ENCODE peak calls at places on chromosomes 7 and 10, in six cellular contexts. One of them, this sample, is unnamed.

GRCh38 chr7:128194533-128195282 is 46.4 kb upstream of the LEP start:
- DNase-seq in adrenal gland: no peak
- DNase-seq in GM12891: no peak
- DNase-seq in transverse colon: no peak
- DNase-seq in body of pancreas: no peak
- DNase-seq in A549: no peak
- DNase-seq in this sample: no peak

GRCh38 chr10:101089520-101090299 is 27.9 kb downstream of the KAZALD1 start:
- DNase-seq in adrenal gland: no peak
- DNase-seq in GM12891: no peak
- DNase-seq in transverse colon: no peak
- DNase-seq in body of pancreas: no peak
- DNase-seq in A549: peak; percentile 39
- DNase-seq in this sample: no peak

GRCh38 chr10:27482984-27483956 is 20.8 kb upstream of the RAB18 start:
- DNase-seq in adrenal gland: no peak
- DNase-seq in GM12891: no peak
- DNase-seq in transverse colon: no peak
- DNase-seq in body of pancreas: no peak
- DNase-seq in A549: peak; percentile 5
- DNase-seq in this sample: no peak

GRCh38 chr7:142313528-142313927 is 55.7 kb upstream of the PRSS58 start:
- DNase-seq in adrenal gland: no peak
- DNase-seq in GM12891: no peak
- DNase-seq in transverse colon: no peak
- DNase-seq in body of pancreas: no peak
- DNase-seq in A549: no peak
- DNase-seq in this sample: no peak

GRCh38 chr7:148753224-148753623 is 54.5 kb downstream of the CUL1 start:
- DNase-seq in adrenal gland: no peak
- DNase-seq in GM12891: no peak
- DNase-seq in transverse colon: no peak
- DNase-seq in body of pancreas: no peak
- DNase-seq in A549: no peak
- DNase-seq in this sample: no peak

GRCh38 chr7:29457565-29457971 is 106.1 kb upstream of the PRR15 start:
- DNase-seq in adrenal gland: no peak
- DNase-seq in GM12891: no peak
- DNase-seq in transverse colon: no peak
- DNase-seq in body of pancreas: no peak
- DNase-seq in A549: no peak
- DNase-seq in this sample: no peak

GRCh38 chr7:21426286-21426957 is 1.5 kb upstream of the SP4 start:
- DNase-seq in adrenal gland: no peak
- DNase-seq in GM12891: no peak
- DNase-seq in transverse colon: no peak
- DNase-seq in body of pancreas: no peak
- DNase-seq in A549: no peak
- DNase-seq in this sample: no peak

GRCh38 chr10:14775656-14776055 is 959 bp upstream of the FAM107B start:
- DNase-seq in adrenal gland: no peak
- DNase-seq in GM12891: no peak
- DNase-seq in transverse colon: no peak
- DNase-seq in body of pancreas: no peak
- DNase-seq in A549: no peak
- DNase-seq in this sample: no peak

GRCh38 chr10:124093076-124093773 is at the start of gene CHST15:
- DNase-seq in adrenal gland: peak; percentile 64
- DNase-seq in GM12891: peak; percentile 25
- DNase-seq in transverse colon: peak; percentile 46
- DNase-seq in body of pancreas: peak; percentile 64
- DNase-seq in A549: peak; percentile 75
- DNase-seq in this sample: peak; percentile 69

GRCh38 chr7:100577507-100577906 is 3.8 kb upstream of the SAP25 start:
- DNase-seq in adrenal gland: no peak
- DNase-seq in GM12891: no peak
- DNase-seq in transverse colon: no peak
- DNase-seq in body of pancreas: no peak
- DNase-seq in A549: no peak
- DNase-seq in this sample: no peak

GRCh38 chr10:122249303-122249850 is 21.7 kb upstream of the BTBD16 start:
- DNase-seq in adrenal gland: no peak
- DNase-seq in GM12891: no peak
- DNase-seq in transverse colon: no peak
- DNase-seq in body of pancreas: no peak
- DNase-seq in A549: no peak
- DNase-seq in this sample: no peak

GRCh38 chr7:105707381-105707780 is 126.1 kb upstream of the EFCAB10 start:
- DNase-seq in adrenal gland: no peak
- DNase-seq in GM12891: no peak
- DNase-seq in transverse colon: no peak
- DNase-seq in body of pancreas: no peak
- DNase-seq in A549: no peak
- DNase-seq in this sample: no peak

GRCh38 chr7:21108182-21108581 is 319.7 kb upstream of the SP4 start:
- DNase-seq in adrenal gland: no peak
- DNase-seq in GM12891: no peak
- DNase-seq in transverse colon: peak; percentile 85
- DNase-seq in body of pancreas: peak; percentile 62
- DNase-seq in A549: no peak
- DNase-seq in this sample: no peak

GRCh38 chr7:142391191-142391992 is 133.5 kb upstream of the PRSS58 start:
- DNase-seq in adrenal gland: no peak
- DNase-seq in GM12891: no peak
- DNase-seq in transverse colon: no peak
- DNase-seq in body of pancreas: no peak
- DNase-seq in A549: no peak
- DNase-seq in this sample: no peak

GRCh38 chr7:111752022-111752582 is 189.8 kb upstream of the IMMP2L start:
- DNase-seq in adrenal gland: peak; percentile 66
- DNase-seq in GM12891: peak; percentile 32
- DNase-seq in transverse colon: peak; percentile 57
- DNase-seq in body of pancreas: peak; percentile 37
- DNase-seq in A549: peak; percentile 52
- DNase-seq in this sample: peak; percentile 58

GRCh38 chr10:109327266-109327665 is 596.0 kb downstream of the XPNPEP1 start:
- DNase-seq in adrenal gland: no peak
- DNase-seq in GM12891: no peak
- DNase-seq in transverse colon: no peak
- DNase-seq in body of pancreas: no peak
- DNase-seq in A549: no peak
- DNase-seq in this sample: no peak

GRCh38 chr7:75711634-75712494 is 26.9 kb downstream of the HIP1 start:
- DNase-seq in adrenal gland: no peak
- DNase-seq in GM12891: no peak
- DNase-seq in transverse colon: no peak
- DNase-seq in body of pancreas: no peak
- DNase-seq in A549: no peak
- DNase-seq in this sample: no peak

GRCh38 chr10:31678573-31679122 is 250.0 kb downstream of the ARHGAP12 start:
- DNase-seq in adrenal gland: no peak
- DNase-seq in GM12891: no peak
- DNase-seq in transverse colon: no peak
- DNase-seq in body of pancreas: no peak
- DNase-seq in A549: no peak
- DNase-seq in this sample: no peak

GRCh38 chr7:105748701-105749100 is 127.7 kb downstream of the ATXN7L1 start:
- DNase-seq in adrenal gland: no peak
- DNase-seq in GM12891: no peak
- DNase-seq in transverse colon: no peak
- DNase-seq in body of pancreas: no peak
- DNase-seq in A549: no peak
- DNase-seq in this sample: no peak

GRCh38 chr7:121697731-121698396 is 175.1 kb upstream of the PTPRZ1 start:
- DNase-seq in adrenal gland: no peak
- DNase-seq in GM12891: no peak
- DNase-seq in transverse colon: no peak
- DNase-seq in body of pancreas: no peak
- DNase-seq in A549: no peak
- DNase-seq in this sample: no peak

GRCh38 chr7:126529833-126530232 is 722.9 kb downstream of the GRM8 start:
- DNase-seq in adrenal gland: no peak
- DNase-seq in GM12891: no peak
- DNase-seq in transverse colon: no peak
- DNase-seq in body of pancreas: no peak
- DNase-seq in A549: no peak
- DNase-seq in this sample: no peak

DNA sequence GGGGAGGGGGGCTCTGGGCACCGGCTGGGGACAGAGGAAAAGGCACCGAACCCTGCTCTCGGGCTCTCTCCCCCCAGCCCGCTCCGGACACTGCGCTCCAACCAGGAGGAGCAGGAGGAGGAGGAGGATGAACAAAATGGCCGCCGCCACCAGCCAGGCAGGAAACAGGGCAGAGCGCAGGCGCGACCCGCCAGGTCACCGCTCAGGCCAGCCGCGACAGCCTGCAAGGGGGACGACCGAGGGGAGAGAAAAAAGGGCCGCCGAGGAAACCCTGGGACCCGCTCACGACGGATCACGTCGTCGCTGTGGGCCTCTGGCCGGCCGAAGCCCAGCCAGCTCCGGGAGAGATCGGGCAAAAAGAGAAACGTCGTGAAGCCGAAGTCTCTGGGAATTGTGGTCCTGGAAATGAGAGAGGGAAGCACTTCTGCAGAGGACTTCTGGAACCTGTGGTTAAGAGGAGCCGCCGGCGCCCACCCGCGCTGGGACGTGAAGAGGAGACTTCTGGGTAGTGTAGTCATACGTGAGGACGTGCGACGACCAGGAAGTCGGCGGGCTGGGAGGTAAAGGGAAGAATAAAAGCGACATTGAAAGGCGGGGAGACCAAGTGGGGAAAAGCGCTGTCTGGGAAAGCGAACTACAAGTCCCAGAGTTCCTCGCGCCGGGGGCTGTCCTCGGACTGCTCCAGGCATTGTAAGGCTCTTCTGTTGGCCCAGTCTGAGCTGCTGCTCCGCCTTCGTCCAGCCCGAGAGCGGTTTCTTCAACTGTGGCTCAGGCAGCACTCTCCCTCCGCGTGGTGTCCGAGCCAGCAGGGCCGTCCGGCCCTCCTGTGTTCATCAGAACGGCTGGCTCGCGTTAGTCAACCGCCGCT is at the start of gene TIAL1:
- DNase-seq in adrenal gland: peak; percentile 99
- DNase-seq in GM12891: peak; percentile 70
- DNase-seq in transverse colon: peak; percentile 98
- DNase-seq in body of pancreas: peak; percentile 97
- DNase-seq in A549: peak; percentile 100
- DNase-seq in this sample: peak; percentile 99
- TF ChIP-seq POLR2A in adrenal gland: peak; percentile 94
- TF ChIP-seq POLR2A in GM12891: peak; percentile 82
- TF ChIP-seq POLR2A in transverse colon: peak; percentile 91
- TF ChIP-seq POLR2A in body of pancreas: peak; percentile 91
- TF ChIP-seq POLR2A in A549: peak; percentile 74
- TF ChIP-seq POLR2A in this sample: peak; percentile 95

GRCh38 chr7:44565097-44565794 is 8.5 kb downstream of the DDX56 start:
- DNase-seq in adrenal gland: peak; percentile 81
- DNase-seq in GM12891: peak; percentile 70
- DNase-seq in transverse colon: peak; percentile 75
- DNase-seq in body of pancreas: peak; percentile 71
- DNase-seq in A549: peak; percentile 63
- DNase-seq in this sample: peak; percentile 82
- TF ChIP-seq POLR2A in adrenal gland: no peak
- TF ChIP-seq POLR2A in GM12891: no peak
- TF ChIP-seq POLR2A in transverse colon: no peak
- TF ChIP-seq POLR2A in body of pancreas: no peak
- TF ChIP-seq POLR2A in A549: no peak
- TF ChIP-seq POLR2A in this sample: no peak

GRCh38 chr10:11173062-11173461 is 155.4 kb downstream of the CELF2 start:
- DNase-seq in adrenal gland: no peak
- DNase-seq in GM12891: no peak
- DNase-seq in transverse colon: no peak
- DNase-seq in body of pancreas: no peak
- DNase-seq in A549: no peak
- DNase-seq in this sample: no peak

GRCh38 chr10:11167233-11167979 is 149.7 kb downstream of the CELF2 start:
- DNase-seq in adrenal gland: no peak
- DNase-seq in GM12891: no peak
- DNase-seq in transverse colon: no peak
- DNase-seq in body of pancreas: no peak
- DNase-seq in A549: no peak
- DNase-seq in this sample: no peak

GRCh38 chr10:11171452-11171851 is 153.8 kb downstream of the CELF2 start:
- DNase-seq in adrenal gland: no peak
- DNase-seq in GM12891: no peak
- DNase-seq in transverse colon: no peak
- DNase-seq in body of pancreas: no peak
- DNase-seq in A549: no peak
- DNase-seq in this sample: no peak

GRCh38 chr10:11168423-11169100 is 150.9 kb downstream of the CELF2 start:
- DNase-seq in adrenal gland: no peak
- DNase-seq in GM12891: no peak
- DNase-seq in transverse colon: no peak
- DNase-seq in body of pancreas: no peak
- DNase-seq in A549: no peak
- DNase-seq in this sample: no peak

DNA sequence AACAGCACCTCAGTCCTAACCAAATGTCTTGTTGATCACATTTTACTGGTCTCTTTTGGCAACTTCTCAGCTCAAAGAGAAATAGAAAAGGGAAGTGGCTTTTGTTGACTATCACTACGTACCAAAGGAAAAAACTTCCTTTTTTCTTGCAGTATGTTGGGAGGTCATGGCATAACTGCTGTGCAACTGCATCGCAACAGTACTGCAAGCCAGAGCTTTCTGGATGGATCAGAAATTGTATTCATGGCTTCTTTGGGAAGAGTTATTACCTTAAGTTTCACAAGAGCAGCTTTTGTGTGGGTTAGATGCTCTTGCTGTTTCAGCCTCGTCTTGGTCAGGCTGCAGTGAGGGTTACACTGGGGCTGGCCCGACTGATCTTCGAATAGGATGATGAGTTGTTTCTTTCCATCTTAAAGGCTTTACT is 153.3 kb downstream of the CELF2 start:
- DNase-seq in adrenal gland: no peak
- DNase-seq in GM12891: no peak
- DNase-seq in transverse colon: no peak
- DNase-seq in body of pancreas: no peak
- DNase-seq in A549: no peak
- DNase-seq in this sample: no peak
- TF ChIP-seq POLR2A in adrenal gland: peak; percentile 21
- TF ChIP-seq POLR2A in GM12891: peak; percentile 2
- TF ChIP-seq POLR2A in transverse colon: peak; percentile 64
- TF ChIP-seq POLR2A in body of pancreas: peak; percentile 11
- TF ChIP-seq POLR2A in A549: no peak
- TF ChIP-seq POLR2A in this sample: peak; percentile 70

DNA sequence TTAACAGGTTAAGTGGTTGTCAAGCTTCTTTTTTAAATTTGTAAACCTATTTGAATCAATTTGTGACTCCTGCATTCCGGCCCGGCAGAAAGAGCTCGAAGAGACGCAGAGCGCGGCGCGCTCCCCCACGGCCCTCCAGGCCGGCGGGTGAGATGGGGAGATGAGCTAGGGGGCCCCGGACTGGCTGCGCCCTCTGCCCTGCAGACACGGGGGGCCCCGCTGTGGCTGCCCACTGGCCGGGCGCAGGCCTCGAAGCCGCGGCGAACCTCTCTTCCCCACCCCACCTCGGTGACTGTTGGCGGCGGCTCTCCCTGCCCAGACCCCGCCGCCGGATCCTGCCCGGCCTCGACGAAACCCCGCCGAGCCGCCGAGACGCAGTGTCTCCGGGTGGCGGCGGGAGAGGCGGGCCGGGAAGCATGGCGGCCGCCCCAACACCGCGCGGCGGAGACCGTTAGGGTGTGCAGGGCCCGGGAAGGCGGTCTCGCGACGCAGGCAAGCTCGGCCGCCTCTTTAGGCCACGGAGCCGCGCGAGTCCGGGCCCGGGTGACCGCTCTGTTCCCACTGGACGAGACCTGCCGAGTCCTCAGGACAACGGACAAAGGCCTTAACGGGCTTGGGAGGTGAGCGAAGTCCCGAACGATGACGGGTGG is 24.1 kb downstream of the NUP42 start:
- DNase-seq in adrenal gland: no peak
- DNase-seq in GM12891: no peak
- DNase-seq in transverse colon: no peak
- DNase-seq in body of pancreas: no peak
- DNase-seq in A549: no peak
- DNase-seq in this sample: peak; percentile 58
- TF ChIP-seq POLR2A in adrenal gland: no peak
- TF ChIP-seq POLR2A in GM12891: no peak
- TF ChIP-seq POLR2A in transverse colon: no peak
- TF ChIP-seq POLR2A in body of pancreas: no peak
- TF ChIP-seq POLR2A in A549: no peak
- TF ChIP-seq POLR2A in this sample: no peak